ENCODE peak calls at places on chromosomes 7 and 10, in five cellular contexts. One of them, this sample, is unnamed.
A peak's percentile ranks its signal among the peaks of the same experiment; 100 is the strongest.

GRCh38 chr7:11182736-11183135 is 209.1 kb downstream of the PHF14 start:
- DNase-seq in osteoblast: peak; percentile 50
- DNase-seq in psoas muscle: no peak
- DNase-seq in fibroblast of the aortic adventitia: peak; percentile 39
- DNase-seq in keratinocyte: no peak
- DNase-seq in this sample: no peak

GRCh38 chr7:44646176-44646920 is 39.9 kb downstream of the OGDH start:
- DNase-seq in psoas muscle: no peak
- DNase-seq in keratinocyte: no peak
- DNase-seq in osteoblast: no peak
- DNase-seq in fibroblast of the aortic adventitia: peak; percentile 27
- DNase-seq in this sample: no peak

GRCh38 chr10:52443419-52444388 is 129.6 kb downstream of the DKK1 start:
- DNase-seq in osteoblast: no peak
- DNase-seq in keratinocyte: peak; percentile 79
- DNase-seq in fibroblast of the aortic adventitia: peak; percentile 97
- DNase-seq in psoas muscle: no peak
- DNase-seq in this sample: peak; percentile 88

GRCh38 chr10:113960617-113961260 is 82.9 kb upstream of the ADRB1 start:
- DNase-seq in osteoblast: no peak
- DNase-seq in psoas muscle: no peak
- DNase-seq in fibroblast of the aortic adventitia: no peak
- DNase-seq in keratinocyte: no peak
- DNase-seq in this sample: no peak

GRCh38 chr10:71719464-71720303 is at the start of gene C10orf105:
- DNase-seq in osteoblast: no peak
- DNase-seq in psoas muscle: no peak
- DNase-seq in keratinocyte: no peak
- DNase-seq in fibroblast of the aortic adventitia: no peak
- DNase-seq in this sample: no peak

GRCh38 chr7:100600222-100601038 is 1.7 kb upstream of the PCOLCE start:
- DNase-seq in psoas muscle: no peak
- DNase-seq in keratinocyte: no peak
- DNase-seq in fibroblast of the aortic adventitia: no peak
- DNase-seq in osteoblast: peak; percentile 82
- DNase-seq in this sample: no peak

GRCh38 chr10:121804460-121804859 is 123.4 kb downstream of the ATE1 start:
- DNase-seq in keratinocyte: no peak
- DNase-seq in osteoblast: peak; percentile 78
- DNase-seq in psoas muscle: no peak
- DNase-seq in fibroblast of the aortic adventitia: peak; percentile 74
- DNase-seq in this sample: peak; percentile 84

GRCh38 chr7:150428671-150429451 is 21.6 kb upstream of the GIMAP8 start:
- DNase-seq in fibroblast of the aortic adventitia: peak; percentile 42
- DNase-seq in osteoblast: no peak
- DNase-seq in keratinocyte: no peak
- DNase-seq in psoas muscle: no peak
- DNase-seq in this sample: peak; percentile 82

GRCh38 chr7:47427046-47427643 is 154.8 kb downstream of the TNS3 start:
- DNase-seq in psoas muscle: no peak
- DNase-seq in osteoblast: no peak
- DNase-seq in keratinocyte: no peak
- DNase-seq in fibroblast of the aortic adventitia: no peak
- DNase-seq in this sample: no peak

GRCh38 chr10:116053910-116054309 is 219.1 kb downstream of the GFRA1 start:
- DNase-seq in psoas muscle: no peak
- DNase-seq in fibroblast of the aortic adventitia: no peak
- DNase-seq in keratinocyte: no peak
- DNase-seq in osteoblast: no peak
- DNase-seq in this sample: no peak

GRCh38 chr7:42314696-42315095 is 77.7 kb upstream of the GLI3 start:
- DNase-seq in keratinocyte: no peak
- DNase-seq in psoas muscle: no peak
- DNase-seq in osteoblast: no peak
- DNase-seq in fibroblast of the aortic adventitia: no peak
- DNase-seq in this sample: no peak

GRCh38 chr10:91987397-91988037 is 63.9 kb downstream of the BTAF1 start:
- DNase-seq in keratinocyte: no peak
- DNase-seq in psoas muscle: no peak
- DNase-seq in fibroblast of the aortic adventitia: peak; percentile 35
- DNase-seq in osteoblast: no peak
- DNase-seq in this sample: no peak

GRCh38 chr10:44395902-44396670 is 11.2 kb upstream of the CXCL12 start:
- DNase-seq in psoas muscle: no peak
- DNase-seq in fibroblast of the aortic adventitia: no peak
- DNase-seq in osteoblast: peak; percentile 51
- DNase-seq in keratinocyte: no peak
- DNase-seq in this sample: no peak

GRCh38 chr7:37524807-37525206 is 76.1 kb upstream of the ELMO1 start:
- DNase-seq in fibroblast of the aortic adventitia: no peak
- DNase-seq in osteoblast: no peak
- DNase-seq in keratinocyte: no peak
- DNase-seq in psoas muscle: no peak
- DNase-seq in this sample: no peak

GRCh38 chr7:139230078-139230477 is 959 bp upstream of the UBN2 start:
- DNase-seq in keratinocyte: no peak
- DNase-seq in fibroblast of the aortic adventitia: no peak
- DNase-seq in osteoblast: peak; percentile 23
- DNase-seq in psoas muscle: no peak
- DNase-seq in this sample: no peak

DNA sequence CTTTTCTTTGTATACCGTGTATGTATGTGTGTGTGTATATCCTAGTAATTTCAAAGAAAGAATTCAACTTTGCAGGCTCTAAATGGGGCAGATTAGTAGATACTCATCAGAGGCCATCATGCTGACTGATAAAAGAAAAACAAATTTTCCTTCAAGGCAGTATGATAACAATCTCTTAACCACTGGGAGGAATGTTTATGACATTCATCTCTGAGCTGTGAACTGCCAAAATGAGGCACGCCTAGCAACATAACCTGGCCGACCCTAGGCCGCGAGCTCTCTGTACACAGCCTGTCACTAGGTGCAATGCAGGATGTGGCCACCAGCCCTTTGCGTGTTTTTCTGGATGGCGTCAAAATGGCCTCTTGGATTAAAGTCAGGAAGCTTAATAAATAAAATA is 343.7 kb upstream of the GALNT17 start:
- DNase-seq in osteoblast: no peak
- DNase-seq in fibroblast of the aortic adventitia: no peak
- DNase-seq in psoas muscle: no peak
- DNase-seq in keratinocyte: no peak
- DNase-seq in this sample: no peak
- TF ChIP-seq CTCF in osteoblast: no peak
- TF ChIP-seq CTCF in fibroblast of the aortic adventitia: no peak
- TF ChIP-seq CTCF in psoas muscle: no peak
- TF ChIP-seq CTCF in keratinocyte: no peak
- TF ChIP-seq CTCF in this sample: no peak

DNA sequence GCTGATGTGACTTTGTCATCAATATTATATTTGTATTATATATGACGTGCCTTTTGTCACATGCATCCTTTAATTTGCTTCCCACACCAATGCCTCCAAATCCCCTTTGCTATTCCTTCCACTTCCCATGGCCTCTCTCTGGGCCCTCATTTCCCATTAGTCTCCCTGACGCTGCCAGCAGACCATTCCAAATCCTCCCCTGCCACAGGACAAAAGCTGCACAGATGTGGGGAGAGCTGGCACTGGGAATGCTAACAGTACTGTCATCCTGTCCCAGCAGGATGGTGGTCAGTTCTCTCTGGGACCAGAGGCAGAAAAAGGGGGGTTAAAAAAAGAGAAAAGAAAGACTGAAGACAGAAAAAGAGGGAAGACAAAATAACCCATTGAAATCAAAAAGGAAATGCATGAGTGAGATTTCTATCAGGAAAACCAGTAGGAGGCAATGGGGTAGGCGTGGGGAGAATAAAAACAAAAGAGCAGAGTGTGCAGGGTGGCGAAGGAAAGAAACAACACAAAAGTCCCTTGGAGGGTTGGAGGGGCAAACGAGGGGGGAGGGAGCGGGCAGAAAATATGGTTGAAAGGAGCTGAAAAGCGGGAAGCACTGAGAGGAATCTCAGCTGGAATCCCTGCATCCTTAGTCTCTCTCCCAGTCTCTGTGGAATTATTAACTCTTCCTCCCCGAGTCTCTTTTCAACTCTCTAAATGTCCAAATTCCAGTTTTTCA is 59.2 kb upstream of the PTN start:
- DNase-seq in osteoblast: no peak
- DNase-seq in keratinocyte: no peak
- DNase-seq in psoas muscle: no peak
- DNase-seq in fibroblast of the aortic adventitia: no peak
- DNase-seq in this sample: no peak
- H3K4me3 ChIP-seq in osteoblast: no peak overlapping the region
- H3K4me3 ChIP-seq in keratinocyte: no peak overlapping the region
- H3K4me3 ChIP-seq in psoas muscle: no peak overlapping the region
- H3K4me3 ChIP-seq in fibroblast of the aortic adventitia: no peak overlapping the region
- H3K4me3 ChIP-seq in this sample: no peak overlapping the region

GRCh38 chr7:105399043-105399725 is 10.5 kb upstream of the SRPK2 start:
- DNase-seq in osteoblast: peak; percentile 77
- DNase-seq in fibroblast of the aortic adventitia: peak; percentile 64
- DNase-seq in keratinocyte: no peak
- DNase-seq in psoas muscle: no peak
- DNase-seq in this sample: peak; percentile 41
- TF ChIP-seq CTCF in osteoblast: peak; percentile 35
- TF ChIP-seq CTCF in fibroblast of the aortic adventitia: peak; percentile 49
- TF ChIP-seq CTCF in keratinocyte: no peak
- TF ChIP-seq CTCF in psoas muscle: no peak
- TF ChIP-seq CTCF in this sample: peak; percentile 38

DNA sequence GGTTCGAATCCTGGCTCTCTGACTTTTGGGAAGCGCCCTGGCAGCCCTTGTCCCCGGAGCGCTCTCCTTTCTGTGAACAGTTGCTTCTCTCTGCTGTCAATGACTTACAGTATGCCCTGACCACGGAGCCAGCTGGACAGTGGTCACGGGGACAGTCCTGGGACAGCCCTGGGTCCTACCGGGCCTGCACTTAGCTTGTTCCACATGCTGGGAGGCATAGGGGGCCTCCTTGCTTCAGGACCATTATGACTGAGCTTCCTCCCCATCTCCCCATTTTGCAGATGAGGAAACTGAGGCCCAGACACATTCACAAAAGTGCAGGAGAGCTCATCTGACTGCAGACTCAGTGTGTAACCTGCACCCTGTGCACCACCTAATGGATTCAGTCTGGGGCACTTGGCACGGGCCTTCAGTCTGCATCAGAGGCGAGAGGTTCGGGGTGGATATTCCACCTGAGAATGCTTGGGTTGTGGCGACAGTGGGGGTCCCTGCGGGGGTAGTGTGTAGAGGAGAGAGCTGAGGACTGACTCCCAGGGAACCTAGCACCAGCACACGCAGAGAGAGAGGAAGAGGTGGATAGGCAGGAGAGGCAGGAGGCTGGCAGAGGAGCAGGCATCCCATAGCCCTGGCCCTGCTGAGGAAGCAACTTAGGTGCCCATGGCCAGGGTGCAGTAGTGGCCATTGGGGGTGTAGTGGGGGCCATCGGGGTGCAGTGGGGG is 1.6 kb downstream of the DOCK1 start:
- DNase-seq in keratinocyte: no peak
- DNase-seq in fibroblast of the aortic adventitia: no peak
- DNase-seq in psoas muscle: no peak
- DNase-seq in osteoblast: peak; percentile 72
- DNase-seq in this sample: no peak
- H3K4me3 ChIP-seq in keratinocyte: peak overlapping the region; percentile 73
- H3K4me3 ChIP-seq in fibroblast of the aortic adventitia: peak overlapping the region; percentile 76
- H3K4me3 ChIP-seq in psoas muscle: peak overlapping the region; percentile 66
- H3K4me3 ChIP-seq in osteoblast: peak overlapping the region; percentile 78
- H3K4me3 ChIP-seq in this sample: peak overlapping the region; percentile 69

GRCh38 chr10:96719205-96719604 is 1.1 kb downstream of the PIK3AP1 start:
- DNase-seq in keratinocyte: no peak
- DNase-seq in osteoblast: no peak
- DNase-seq in psoas muscle: no peak
- DNase-seq in fibroblast of the aortic adventitia: no peak
- DNase-seq in this sample: no peak
- TF ChIP-seq CTCF in keratinocyte: no peak
- TF ChIP-seq CTCF in osteoblast: no peak
- TF ChIP-seq CTCF in psoas muscle: no peak
- TF ChIP-seq CTCF in fibroblast of the aortic adventitia: no peak
- TF ChIP-seq CTCF in this sample: no peak

GRCh38 chr10:50885097-50885859 is at the start of gene A1CF:
- DNase-seq in keratinocyte: no peak
- DNase-seq in fibroblast of the aortic adventitia: no peak
- DNase-seq in psoas muscle: no peak
- DNase-seq in osteoblast: no peak
- DNase-seq in this sample: no peak
- H3K4me3 ChIP-seq in keratinocyte: no peak within 1 kb of the TSS
- H3K4me3 ChIP-seq in fibroblast of the aortic adventitia: no peak within 1 kb of the TSS
- H3K4me3 ChIP-seq in psoas muscle: no peak within 1 kb of the TSS
- H3K4me3 ChIP-seq in osteoblast: no peak within 1 kb of the TSS
- H3K4me3 ChIP-seq in this sample: no peak within 1 kb of the TSS

GRCh38 chr7:3544202-3544601 is 243.2 kb downstream of the SDK1 start:
- DNase-seq in fibroblast of the aortic adventitia: no peak
- DNase-seq in psoas muscle: no peak
- DNase-seq in osteoblast: no peak
- DNase-seq in keratinocyte: no peak
- DNase-seq in this sample: no peak
- TF ChIP-seq CTCF in fibroblast of the aortic adventitia: no peak
- TF ChIP-seq CTCF in psoas muscle: no peak
- TF ChIP-seq CTCF in osteoblast: no peak
- TF ChIP-seq CTCF in keratinocyte: no peak
- TF ChIP-seq CTCF in this sample: no peak

GRCh38 chr7:8005279-8005678 is 36.7 kb downstream of the GLCCI1 start:
- DNase-seq in keratinocyte: no peak
- DNase-seq in osteoblast: no peak
- DNase-seq in psoas muscle: no peak
- DNase-seq in fibroblast of the aortic adventitia: no peak
- DNase-seq in this sample: no peak
- H3K4me3 ChIP-seq in keratinocyte: no peak overlapping the region
- H3K4me3 ChIP-seq in osteoblast: no peak overlapping the region
- H3K4me3 ChIP-seq in psoas muscle: no peak overlapping the region
- H3K4me3 ChIP-seq in fibroblast of the aortic adventitia: no peak overlapping the region
- H3K4me3 ChIP-seq in this sample: no peak overlapping the region

GRCh38 chr7:30164567-30164966 is 29.8 kb downstream of the MTURN start:
- DNase-seq in fibroblast of the aortic adventitia: peak; percentile 76
- DNase-seq in osteoblast: peak; percentile 75
- DNase-seq in keratinocyte: no peak
- DNase-seq in psoas muscle: no peak
- DNase-seq in this sample: peak; percentile 73
- TF ChIP-seq CTCF in fibroblast of the aortic adventitia: peak; percentile 57
- TF ChIP-seq CTCF in osteoblast: peak; percentile 78
- TF ChIP-seq CTCF in keratinocyte: peak; percentile 36
- TF ChIP-seq CTCF in psoas muscle: peak; percentile 64
- TF ChIP-seq CTCF in this sample: peak; percentile 56

This sample was measured in fibroblast of mammary gland.